ENCODE peak calls at places on chromosomes 16 and 17, in eight cellular contexts. P, B, L, I, H, S, F and Q are unnamed samples. For H3K27me3, the result is how much of the 10 kb centered on the place peaks cover.

GRCh38 chr17:17859909-17860760 is 23.3 kb upstream of the SREBF1 start:
- DNase-seq in I (peak), F (peak), B (peak), H (peak), S (peak), P (peak), L (peak), Q (peak)

GRCh38 chr17:234163-235047 is 53.0 kb upstream of the DOC2B start:
- DNase-seq in S (peak), L (no peak), P (no peak), H (no peak), I (no peak), B (no peak), F (no peak), Q (no peak)

GRCh38 chr16:84175351-84176081 is 11.3 kb downstream of the TAF1C start:
- DNase-seq in H (no peak), B (peak), S (no peak), L (peak), P (peak), I (peak), F (peak), Q (peak)

GRCh38 chr16:892006-892405 is 78.8 kb downstream of the LMF1 start:
- DNase-seq in S (no peak), F (no peak), P (no peak), I (no peak), L (no peak), H (no peak), B (no peak), Q (no peak)

GRCh38 chr16:17304814-17305169 is 166.0 kb downstream of the XYLT1 start:
- DNase-seq in H (no peak), S (no peak), L (no peak), F (no peak), P (no peak), I (peak), B (no peak), Q (no peak)

GRCh38 chr17:39261286-39261685 is 35.5 kb upstream of the STAC2 start:
- DNase-seq in S (no peak), H (no peak), B (peak), I (no peak), P (no peak), L (no peak), F (no peak), Q (peak)

GRCh38 chr16:820730-821129 is 20.2 kb upstream of the GNG13 start:
- DNase-seq in B (no peak), L (no peak), F (no peak), I (no peak), S (no peak), P (no peak), H (no peak), Q (no peak)

GRCh38 chr16:89924925-89925307 is 1.8 kb downstream of the TUBB3 start:
- DNase-seq in B (no peak), L (no peak), S (no peak), F (no peak), P (no peak), H (no peak), I (no peak), Q (no peak)

GRCh38 chr17:43456661-43457361 is 27.0 kb upstream of the DHX8 start:
- DNase-seq in I (no peak), L (no peak), P (no peak), B (no peak), S (no peak), H (peak), F (peak), Q (no peak)

GRCh38 chr17:3526971-3527370 is 30.6 kb downstream of the TRPV3 start:
- DNase-seq in F (no peak), L (no peak), S (no peak), P (no peak), I (no peak), H (no peak), B (no peak), Q (no peak)

GRCh38 chr16:17369441-17369951 is 101.3 kb downstream of the XYLT1 start:
- DNase-seq in H (peak), I (no peak), F (peak), L (peak), B (no peak), P (peak), S (peak), Q (peak)

GRCh38 chr16:88384222-88385111 is 1.7 kb downstream of the ZNF469 start:
- DNase-seq in I (no peak), H (no peak), P (no peak), S (no peak), L (no peak), F (no peak), B (no peak), Q (no peak)

GRCh38 chr17:36675250-36675649 is 73.9 kb downstream of the MRM1 start:
- DNase-seq in F (no peak), H (no peak), P (peak), B (no peak), S (no peak), L (no peak), I (no peak), Q (no peak)

GRCh38 chr17:76529643-76530488 is 7.6 kb downstream of the CYGB start:
- DNase-seq in B (peak), H (peak), P (no peak), S (peak), L (peak), F (peak), I (peak), Q (no peak)

GRCh38 chr17:83137523-83137922 is 58.1 kb downstream of the METRNL start:
- DNase-seq in B (no peak), H (no peak), L (no peak), I (peak), S (no peak), P (no peak), F (no peak), Q (no peak)

GRCh38 chr17:81924557-81925532 is 2.7 kb downstream of the MAFG start:
- DNase-seq in B (peak), H (no peak), I (no peak), F (no peak), S (no peak), L (no peak), P (no peak), Q (no peak)

GRCh38 chr16:1390239-1390638 is 24.3 kb downstream of the UNKL start:
- DNase-seq in B (no peak), P (no peak), F (no peak), S (no peak), I (no peak), L (no peak), H (no peak), Q (no peak)

GRCh38 chr17:81020767-81021497 is 14.0 kb upstream of the BAIAP2 start:
- DNase-seq in S (peak), I (peak), B (peak), L (no peak), F (peak), P (no peak), H (peak), Q (no peak)

GRCh38 chr17:66357037-66357436 is 54.6 kb downstream of the PRKCA start:
- DNase-seq in I (no peak), L (no peak), H (no peak), S (no peak), P (no peak), B (no peak), F (no peak), Q (no peak)

GRCh38 chr17:1707107-1707506 is 3.1 kb downstream of the TLCD2 start:
- DNase-seq in F (no peak), I (no peak), S (no peak), H (no peak), P (no peak), L (no peak), B (no peak), Q (no peak)

GRCh38 chr16:50505714-50506542 is 42.3 kb upstream of the NKD1 start:
- DNase-seq in F (no peak), L (no peak), B (no peak), S (no peak), P (no peak), H (no peak), I (no peak), Q (no peak)

GRCh38 chr17:57604771-57605733 is 140.0 kb downstream of the CCDC182 start:
- DNase-seq in L (peak), I (peak), P (peak), B (no peak), S (peak), H (peak), F (no peak), Q (peak)

DNA sequence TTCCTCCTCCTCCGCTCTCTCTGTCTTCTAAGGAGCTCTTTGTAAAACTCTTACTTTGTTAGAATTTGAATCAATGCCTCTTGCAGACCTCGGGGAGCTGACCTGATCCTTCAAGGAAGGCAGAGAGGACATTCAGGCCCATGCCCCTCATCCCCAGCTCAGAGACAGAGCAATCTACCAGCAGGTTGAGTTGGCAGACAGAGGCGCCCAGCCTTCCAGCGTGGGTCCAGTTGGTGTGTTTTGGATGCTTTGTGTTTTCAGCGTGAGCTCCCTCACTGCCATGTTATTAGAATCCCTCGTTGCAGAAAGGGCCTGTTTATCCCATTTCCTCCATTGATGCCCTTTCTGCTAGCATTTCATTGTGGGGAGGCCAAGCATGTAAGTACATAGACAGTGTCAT is 167.1 kb downstream of the CMIP start:
- DNase-seq in P (no peak), B (no peak), F (no peak), I (no peak), L (no peak), S (no peak), H (no peak), Q (no peak)
- H3K27ac ChIP-seq in P (no peak), B (no peak), F (peak), I (no peak), L (peak), S (peak), H (no peak), Q (no peak)

GRCh38 chr16:85839681-85840240 is 40.3 kb downstream of the COX4I1 start:
- DNase-seq in H (no peak), B (no peak), P (no peak), S (no peak), L (no peak), F (no peak), I (no peak), Q (no peak)
- H3K27me3 ChIP-seq in H (under half), B (half or more), P (under half), S (half or more), L (under half), F (under half), I (under half), Q (under half)

GRCh38 chr16:67481561-67482259 is 753 bp upstream of the ATP6V0D1 start:
- DNase-seq in B (peak), L (peak), F (peak), P (peak), I (peak), H (peak), S (peak), Q (peak)
- TF ChIP-seq CTCF in B (no peak), L (no peak), F (no peak), P (peak), I (no peak), H (no peak), S (no peak), Q (no peak)

GRCh38 chr16:27088216-27088615 is 21.5 kb downstream of the C16orf82 start:
- DNase-seq in B (no peak), H (no peak), S (no peak), L (no peak), F (no peak), I (no peak), P (no peak), Q (no peak)
- H3K27ac ChIP-seq in B (no peak), H (no peak), S (no peak), L (no peak), F (no peak), I (no peak), P (no peak), Q (no peak)

GRCh38 chr17:77746391-77746790 is 212.1 kb upstream of the TNRC6C start:
- DNase-seq in B (no peak), F (no peak), P (no peak), I (no peak), H (no peak), L (no peak), S (no peak), Q (no peak)

GRCh38 chr17:77746901-77747620 is 211.4 kb upstream of the TNRC6C start:
- DNase-seq in L (no peak), H (no peak), P (no peak), F (no peak), B (no peak), S (no peak), I (no peak), Q (no peak)

GRCh38 chr17:77742579-77742978 is 215.9 kb upstream of the TNRC6C start:
- DNase-seq in F (no peak), I (no peak), S (no peak), P (no peak), H (no peak), B (no peak), L (no peak), Q (no peak)

GRCh38 chr17:77745702-77746101 is 212.8 kb upstream of the TNRC6C start:
- DNase-seq in L (no peak), B (no peak), I (no peak), S (no peak), P (no peak), H (no peak), F (no peak), Q (no peak)

GRCh38 chr17:77744268-77744988 is 214.1 kb upstream of the TNRC6C start:
- DNase-seq in I (no peak), H (peak), B (no peak), P (no peak), S (peak), L (no peak), F (no peak), Q (no peak)
- H3K27me3 ChIP-seq in I (under half), H (under half), B (half or more), P (under half), S (under half), L (under half), F (under half), Q (under half)

DNA sequence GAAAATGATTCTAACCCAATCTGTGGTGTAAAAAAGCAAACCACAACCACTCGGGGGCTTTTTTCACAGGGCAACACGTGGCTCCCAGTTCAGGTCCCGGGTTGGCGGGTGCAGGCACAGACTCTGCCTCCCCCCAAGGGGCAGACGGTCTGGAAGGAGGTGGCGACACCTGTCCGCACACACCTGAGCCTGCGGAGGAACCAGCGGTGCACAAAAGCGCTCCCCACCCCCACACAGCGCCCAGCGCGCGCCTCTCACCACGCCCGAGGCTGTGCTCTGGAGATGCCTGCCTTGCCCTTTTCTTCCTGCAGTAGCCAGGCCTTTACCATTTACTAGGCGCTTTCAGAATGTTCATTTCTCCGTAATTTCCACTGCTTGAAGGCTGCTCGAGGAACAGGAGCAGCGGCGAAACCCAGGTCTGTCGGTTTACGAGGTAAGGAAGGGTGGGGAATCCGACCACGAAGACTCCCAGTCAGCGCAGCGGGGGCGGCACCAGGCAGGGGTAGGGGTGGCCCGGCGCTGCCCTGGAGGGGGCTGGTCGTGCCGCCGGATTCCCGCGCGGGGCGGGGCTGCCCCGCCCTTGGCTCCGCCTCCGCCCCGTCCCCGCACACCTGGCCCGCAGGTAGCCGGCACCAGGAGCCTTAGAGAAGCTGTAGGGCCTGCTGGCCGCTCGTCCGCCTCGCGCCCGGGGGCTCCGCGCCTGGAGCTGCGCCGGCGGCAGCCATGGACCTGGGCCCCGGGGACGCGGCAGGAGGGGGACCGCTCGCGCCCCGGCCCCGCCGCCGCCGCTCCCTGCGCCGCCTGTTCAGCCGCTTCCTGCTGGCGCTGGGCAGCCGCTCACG is at the start of gene USP43:
- DNase-seq in P (no peak), H (peak), L (peak), B (peak), I (no peak), F (peak), S (no peak), Q (no peak)
- TF ChIP-seq CTCF in P (no peak), H (no peak), L (no peak), B (no peak), I (no peak), F (no peak), S (no peak), Q (no peak)

DNA sequence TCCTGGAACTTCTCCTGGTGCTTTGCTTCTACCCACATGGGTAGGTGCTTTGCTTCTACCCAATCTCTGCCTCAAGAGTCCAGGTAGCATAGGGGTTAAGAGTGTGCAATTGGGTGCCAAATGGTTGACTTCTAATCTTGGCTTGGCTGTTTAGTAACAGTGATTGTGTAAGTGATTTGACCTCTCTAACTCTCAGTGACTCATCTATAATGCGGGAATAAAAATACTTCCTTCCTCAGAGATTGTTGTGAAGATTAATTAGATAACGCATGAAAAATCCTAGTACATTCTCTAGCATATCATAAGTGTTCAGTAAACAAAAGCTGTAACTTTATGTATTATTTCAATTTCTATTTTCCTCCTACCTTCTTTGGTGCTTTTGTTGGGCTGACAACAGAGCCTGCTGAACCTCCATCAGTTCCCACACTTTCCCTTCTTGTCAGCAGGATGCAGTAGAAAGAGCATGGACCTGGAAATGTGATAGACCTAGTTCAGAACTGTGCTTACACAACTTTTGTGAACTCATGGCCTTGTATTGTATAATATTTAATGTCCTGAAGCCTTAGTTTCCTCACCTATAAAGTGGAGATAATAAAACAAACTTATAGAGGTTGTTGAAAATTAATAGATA is 72.9 kb upstream of the SMIM36 start:
- DNase-seq in P (no peak), L (no peak), S (no peak), I (no peak), B (no peak), F (no peak), H (peak), Q (no peak)
- H3K27ac ChIP-seq in P (no peak), L (peak), S (no peak), I (no peak), B (no peak), F (no peak), H (no peak), Q (no peak)

DNA sequence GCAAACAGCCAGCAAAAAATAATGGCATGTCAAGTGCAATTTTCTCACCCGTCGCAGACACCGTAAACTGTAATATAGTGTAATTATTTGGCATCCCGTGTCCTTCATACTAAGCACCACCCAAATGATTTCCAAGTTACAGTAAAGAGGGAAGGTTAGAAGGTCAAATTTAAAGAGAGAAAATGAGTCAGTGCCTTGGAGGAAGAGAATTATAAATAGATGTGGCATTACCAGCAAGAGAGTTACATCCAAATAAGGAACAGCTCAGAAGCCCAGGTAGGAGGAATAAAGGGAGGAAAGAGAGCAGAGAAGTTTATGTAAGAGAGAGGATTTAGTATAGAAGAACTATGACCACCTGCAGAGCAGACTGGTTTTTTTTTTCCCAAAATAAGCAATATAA is 21.7 kb downstream of the CDH8 start:
- DNase-seq in H (no peak), F (no peak), L (no peak), P (no peak), I (no peak), S (no peak), B (no peak), Q (no peak)
- H3K27me3 ChIP-seq in H (under half), F (under half), L (under half), P (under half), I (under half), S (under half), B (under half), Q (under half)

GRCh38 chr16:57738844-57739243 is 3.3 kb downstream of the KATNB1 start:
- DNase-seq in I (no peak), P (no peak), H (no peak), L (no peak), B (no peak), F (no peak), S (no peak), Q (no peak)

GRCh38 chr16:57740423-57741071 is 5.0 kb downstream of the KATNB1 start:
- DNase-seq in F (no peak), B (no peak), P (no peak), I (no peak), S (no peak), L (no peak), H (no peak), Q (no peak)

GRCh38 chr16:57741660-57742191 is 6.2 kb downstream of the KATNB1 start:
- DNase-seq in P (no peak), I (no peak), H (no peak), L (no peak), S (peak), F (no peak), B (no peak), Q (no peak)

GRCh38 chr16:57742543-57742942 is 7.0 kb downstream of the KATNB1 start:
- DNase-seq in P (no peak), F (no peak), H (no peak), S (no peak), I (no peak), B (peak), L (no peak), Q (no peak)

DNA sequence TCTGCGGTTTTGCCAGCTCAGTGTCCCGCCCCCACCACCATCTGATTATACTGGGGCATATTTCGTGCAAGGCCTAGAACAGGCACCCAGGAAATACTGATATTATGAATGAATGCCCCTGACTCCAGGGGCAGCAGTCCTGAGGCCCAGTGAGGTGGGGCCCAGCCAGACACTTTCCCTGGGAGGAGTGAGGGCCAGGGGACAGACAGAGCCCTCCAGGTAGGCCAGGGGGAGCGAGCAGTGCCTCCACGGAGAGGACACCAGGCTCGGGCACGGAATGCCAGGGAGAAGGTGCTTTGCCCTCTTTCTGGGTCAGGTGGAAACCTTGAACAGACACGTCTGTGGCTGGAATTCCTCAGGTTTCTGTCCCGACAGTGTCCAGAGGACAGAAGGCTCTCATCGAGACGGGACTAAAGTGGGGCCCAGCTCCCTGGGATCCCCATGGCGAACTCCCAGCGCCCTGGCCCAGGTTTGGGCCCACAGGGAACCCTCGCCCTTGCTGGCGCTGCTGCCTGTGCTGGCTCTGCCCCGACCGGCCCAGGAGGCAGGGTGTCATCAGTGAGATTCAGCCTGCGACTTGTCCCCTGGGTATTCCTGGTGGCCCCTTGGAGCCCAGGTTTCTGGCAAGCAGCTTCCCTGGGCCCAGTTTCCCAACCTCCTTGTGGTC is 4.3 kb downstream of the KATNB1 start:
- DNase-seq in H (no peak), L (no peak), B (no peak), S (no peak), P (no peak), I (no peak), F (no peak), Q (no peak)
- TF ChIP-seq CTCF in H (no peak), L (no peak), B (no peak), S (no peak), P (no peak), I (no peak), F (no peak), Q (no peak)